ENCODE peak calls at places on chromosomes 4 and X, in four cellular contexts. N is ascending aorta, J is spleen, H is heart right ventricle. D is an unnamed sample. For H3K36me3, the result is how much of the 10 kb centered on the place peaks cover.

GRCh38 chr4:86935833-86936721 is 1.3 kb downstream of the AFF1 start:
- DNase-seq in J (peak), H (peak), N (peak), D (peak)

GRCh38 chr4:12889054-12889453 is 595.1 kb downstream of the RAB28 start:
- DNase-seq in J (no peak), H (peak), N (no peak), D (no peak)

GRCh38 chr4:133868856-133869255 is 332.7 kb downstream of the PABPC4L start:
- DNase-seq in N (no peak), J (no peak), H (no peak), D (no peak)

GRCh38 chr4:19402666-19403065 is 849.0 kb upstream of the SLIT2 start:
- DNase-seq in N (no peak), H (no peak), J (no peak), D (no peak)

GRCh38 chrX:40207626-40208025 is 109.9 kb upstream of the BCOR start:
- DNase-seq in J (no peak), H (no peak), N (no peak), D (no peak)

GRCh38 chr4:164937576-164938270 is 39.7 kb downstream of the TRIM61 start:
- DNase-seq in N (no peak), J (no peak), H (no peak), D (no peak)

GRCh38 chr4:182369211-182369610 is 126.0 kb downstream of the TENM3 start:
- DNase-seq in H (no peak), N (no peak), J (no peak), D (no peak)

GRCh38 chrX:13689519-13690211 is 737 bp downstream of the RAB9A start:
- DNase-seq in J (no peak), N (no peak), H (no peak), D (no peak)

GRCh38 chrX:130251671-130252070 is 17.0 kb downstream of the ZNF280C start:
- DNase-seq in H (no peak), J (no peak), N (no peak), D (no peak)

GRCh38 chr4:55378617-55379467 is 16.9 kb upstream of the TMEM165 start:
- DNase-seq in H (no peak), J (no peak), N (no peak), D (peak)

GRCh38 chr4:156941940-156942548 is 29.6 kb downstream of the PDGFC start:
- DNase-seq in H (peak), J (no peak), N (peak), D (peak)

GRCh38 chr4:142386450-142386849 is 459.7 kb downstream of the INPP4B start:
- DNase-seq in J (no peak), N (no peak), H (no peak), D (no peak)

GRCh38 chr4:7693711-7694110 is 245.9 kb downstream of the AFAP1 start:
- DNase-seq in N (no peak), H (no peak), J (peak), D (no peak)
- H3K4me3 ChIP-seq in N (no peak), H (no peak), J (no peak), D (no peak)

GRCh38 chr4:2901186-2901585 is 57.5 kb downstream of the ADD1 start:
- DNase-seq in N (no peak), H (no peak), J (no peak), D (no peak)
- H3K36me3 ChIP-seq in N (half or more), H (under half), J (half or more), D (under half)

GRCh38 chr4:173753408-173753807 is 223.4 kb upstream of the HAND2 start:
- DNase-seq in N (no peak), J (no peak), H (no peak), D (no peak)
- H3K4me3 ChIP-seq in N (no peak), J (no peak), H (no peak), D (no peak)

DNA sequence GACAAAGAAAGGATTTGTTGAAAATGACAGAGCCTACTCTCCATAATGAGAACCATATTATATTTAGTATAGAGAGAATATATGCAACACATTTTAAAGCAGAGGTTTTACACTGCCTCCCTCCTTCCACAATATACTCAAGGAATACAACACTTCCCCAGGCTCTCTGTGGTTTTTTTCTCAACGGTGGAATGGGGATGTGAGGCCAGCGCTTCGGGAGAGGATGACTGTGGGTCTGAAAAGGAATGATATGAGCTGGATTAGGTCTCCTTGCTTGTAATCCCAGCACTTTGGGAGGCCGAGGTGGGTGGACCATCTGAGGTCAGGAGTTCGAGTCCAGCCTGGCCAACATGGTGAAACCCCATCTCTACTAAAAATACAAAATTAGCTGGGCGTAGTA is 348.7 kb upstream of the KLF3 start:
- DNase-seq in J (no peak), H (no peak), N (no peak), D (no peak)
- H3K36me3 ChIP-seq in J (under half), H (under half), N (under half), D (under half)

DNA sequence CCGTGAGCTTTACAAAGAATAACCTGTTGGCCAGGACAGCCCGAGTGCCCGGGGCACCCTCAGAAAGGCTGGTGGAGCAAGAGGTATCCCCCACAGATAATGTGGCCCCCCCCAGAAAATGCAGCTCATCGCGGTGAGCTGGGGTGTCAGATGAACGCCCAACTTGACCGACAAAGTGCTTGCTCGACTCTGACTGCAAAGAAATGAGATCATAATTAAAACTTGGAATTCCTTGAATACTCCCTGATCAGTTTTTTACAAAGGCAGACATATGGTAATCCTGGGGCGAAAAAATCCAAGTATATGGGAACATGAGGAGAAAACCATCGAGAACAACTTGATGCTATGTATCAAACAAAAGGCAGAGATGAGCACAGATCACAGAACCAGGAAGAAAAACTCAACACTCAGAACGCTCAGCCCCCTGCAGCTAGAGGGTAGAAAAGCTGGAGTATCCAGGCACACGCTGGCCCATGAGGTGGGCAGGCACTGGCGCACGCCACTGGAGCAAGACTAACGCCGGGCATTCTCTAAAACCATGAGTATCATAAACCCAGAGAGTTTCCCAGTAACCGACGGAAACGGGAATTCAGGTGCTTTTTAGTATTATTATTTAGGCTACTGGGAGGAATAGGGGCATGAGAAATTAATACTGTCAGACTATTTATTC is 127.3 kb downstream of the AFAP1 start:
- DNase-seq in J (no peak), N (no peak), H (no peak), D (no peak)
- H3K4me3 ChIP-seq in J (no peak), N (no peak), H (no peak), D (no peak)

DNA sequence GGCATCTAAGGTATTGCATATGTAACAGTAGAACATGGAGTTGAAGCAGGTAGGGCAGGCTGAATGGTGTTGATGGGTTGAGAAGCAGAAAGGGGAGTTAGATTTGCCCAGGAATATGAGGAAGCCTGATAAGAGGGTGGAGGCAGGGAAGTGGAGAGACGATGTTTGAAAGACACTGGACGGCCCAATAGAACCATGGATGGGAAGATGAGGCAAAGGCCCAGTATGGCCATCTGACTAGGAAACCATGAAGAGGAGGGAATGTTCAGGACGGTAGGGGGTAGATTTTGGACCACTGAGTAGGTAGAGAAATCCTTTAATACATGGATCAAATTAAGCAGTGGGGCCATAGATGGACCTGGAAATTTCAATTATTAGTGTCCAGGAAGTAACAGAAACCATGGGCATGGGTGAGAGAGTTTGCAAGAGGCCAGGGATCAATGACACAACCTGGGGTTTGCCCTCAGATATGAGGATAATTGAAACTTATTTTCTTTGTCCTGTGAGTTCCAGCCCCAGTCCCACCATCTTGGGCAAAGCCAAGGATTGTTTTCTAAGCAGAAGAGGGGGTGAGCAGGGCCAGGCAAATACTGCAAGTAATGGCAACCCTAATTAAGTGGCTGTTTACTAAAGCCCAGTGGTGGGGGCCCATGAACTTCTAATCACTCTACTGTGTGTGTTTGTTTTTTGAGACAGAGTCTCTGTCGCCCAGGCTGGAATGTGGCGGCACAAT is 2.5 kb upstream of the USP11 start:
- DNase-seq in J (no peak), N (peak), H (no peak), D (no peak)
- H3K36me3 ChIP-seq in J (under half), N (under half), H (under half), D (under half)

GRCh38 chrX:51851507-51852085 is 41.8 kb upstream of the MAGED1 start:
- DNase-seq in H (no peak), N (no peak), J (no peak), D (no peak)

GRCh38 chrX:51852621-51853020 is 40.8 kb upstream of the MAGED1 start:
- DNase-seq in N (no peak), H (no peak), J (no peak), D (no peak)

GRCh38 chrX:51855698-51856097 is 37.7 kb upstream of the MAGED1 start:
- DNase-seq in N (no peak), H (no peak), J (no peak), D (no peak)

GRCh38 chrX:51852096-51852495 is 41.3 kb upstream of the MAGED1 start:
- DNase-seq in H (no peak), J (no peak), N (no peak), D (no peak)

GRCh38 chrX:51853251-51853650 is 40.2 kb upstream of the MAGED1 start:
- DNase-seq in J (no peak), N (no peak), H (no peak), D (no peak)
- H3K4me3 ChIP-seq in J (no peak), N (no peak), H (no peak), D (no peak)

DNA sequence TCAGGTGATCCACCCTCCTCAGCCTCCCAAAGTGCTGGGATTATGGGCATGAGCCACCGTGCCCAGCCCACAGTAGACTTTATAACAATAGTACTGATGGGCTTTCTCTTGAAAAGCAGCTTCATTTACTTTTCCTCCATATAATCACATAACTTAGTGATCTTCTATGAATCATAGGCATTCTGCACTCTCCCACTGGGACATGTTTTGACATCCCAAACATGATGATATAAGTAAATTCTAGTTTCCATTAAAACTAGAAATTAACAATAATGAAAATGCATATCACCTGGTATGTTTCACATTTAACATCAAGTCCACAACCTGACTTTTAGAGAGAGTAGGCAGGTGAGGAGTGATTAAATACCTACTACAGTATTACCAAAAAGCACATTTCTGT is 96.5 kb downstream of the CAMK2D start:
- DNase-seq in H (no peak), J (no peak), N (no peak), D (no peak)
- H3K36me3 ChIP-seq in H (under half), J (under half), N (under half), D (under half)

DNA sequence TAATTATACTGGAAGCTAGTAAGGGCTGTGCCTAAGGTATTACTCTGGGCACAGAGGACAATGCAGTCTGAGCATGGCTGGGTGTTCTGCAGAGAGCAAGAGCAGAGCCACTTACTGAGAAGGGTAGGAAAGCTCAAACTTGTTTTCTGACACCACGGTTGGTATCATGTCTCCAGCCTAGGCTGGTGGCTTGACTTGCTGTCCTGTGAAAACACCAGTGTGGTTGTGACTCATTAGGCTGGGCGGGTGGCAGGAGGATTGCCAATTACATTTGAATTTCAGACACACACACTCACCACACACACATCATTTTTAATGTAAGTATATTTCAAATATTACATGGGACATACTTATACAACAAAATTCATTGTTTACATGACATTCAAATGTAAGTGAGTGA is 19.7 kb upstream of the MTM1 start:
- DNase-seq in N (no peak), H (no peak), J (no peak), D (no peak)
- H3K4me3 ChIP-seq in N (no peak), H (no peak), J (no peak), D (no peak)

D was measured in breast epithelium.